ENCODE peak calls at places on chromosomes 11 and 22, in ten cellular contexts. P is cardiac muscle cell; F is effector memory CD4-positive, alpha-beta T cell; B is HCT116; Q is lung; E is PC-3; D is suprapubic skin; Z is left ventricle myocardium inferior; V is neural progenitor cell; Y is body of pancreas. H is an unnamed sample.

GRCh38 chr11:114379394-114380069 is 20.8 kb downstream of the C11orf71 start:
- DNase-seq in D (no peak), V (no peak), E (no peak), Y (no peak), P (no peak), B (no peak), F (no peak), Q (no peak), Z (no peak), H (no peak)

GRCh38 chr22:32327066-32327465 is 30.6 kb upstream of the RFPL3 start:
- DNase-seq in V (no peak), B (no peak), P (no peak), Y (no peak), Q (no peak), D (no peak), E (peak; percentile 14), F (no peak), Z (no peak), H (peak; percentile 22)

GRCh38 chr11:85627332-85627997 is at the start of gene DLG2:
- DNase-seq in P (peak; percentile 41), B (no peak), Y (no peak), F (no peak), V (peak; percentile 32), D (no peak), Z (no peak), Q (no peak), E (peak; percentile 61), H (no peak)

GRCh38 chr11:88623536-88623935 is 286.0 kb upstream of the CTSC start:
- DNase-seq in D (no peak), V (no peak), Q (no peak), F (no peak), P (peak; percentile 59), Z (no peak), B (no peak), Y (no peak), E (no peak), H (no peak)

GRCh38 chr11:86938900-86939880 is 16.0 kb downstream of the FZD4 start:
- DNase-seq in Z (no peak), B (peak; percentile 37), Q (no peak), V (peak; percentile 58), D (no peak), P (peak; percentile 75), E (peak; percentile 83), F (no peak), Y (peak; percentile 47), H (no peak)

GRCh38 chr11:68816917-68817419 is 24.7 kb downstream of the CPT1A start:
- DNase-seq in Q (no peak), P (no peak), E (no peak), V (no peak), D (no peak), F (no peak), Z (no peak), Y (no peak), B (no peak), H (no peak)

GRCh38 chr11:132030896-132031295 is 660.5 kb downstream of the NTM start:
- DNase-seq in Z (no peak), P (peak; percentile 57), Y (no peak), E (no peak), D (no peak), B (no peak), F (no peak), Q (no peak), V (no peak), H (no peak)

GRCh38 chr11:73359341-73359740 is 16.9 kb upstream of the RELT start:
- DNase-seq in Q (no peak), P (peak; percentile 42), V (no peak), F (no peak), D (no peak), Z (peak; percentile 65), B (no peak), E (no peak), Y (peak; percentile 62), H (no peak)

GRCh38 chr11:131190446-131190845 is 180.0 kb upstream of the NTM start:
- DNase-seq in D (no peak), Q (no peak), E (no peak), Y (no peak), V (no peak), B (no peak), F (no peak), P (no peak), Z (no peak), H (no peak)

GRCh38 chr11:898160-898517 is 12.5 kb downstream of the CHID1 start:
- DNase-seq in F (no peak), Q (no peak), Y (no peak), Z (no peak), V (peak; percentile 73), D (no peak), B (peak; percentile 13), P (peak; percentile 32), E (peak; percentile 22), H (no peak)

GRCh38 chr11:102497061-102497460 is 33.5 kb downstream of the MMP7 start:
- DNase-seq in Z (no peak), B (no peak), D (no peak), Q (no peak), P (peak; percentile 63), F (no peak), E (peak; percentile 35), V (no peak), Y (no peak), H (no peak)

GRCh38 chr11:18728658-18729057 is 2.7 kb upstream of the IGSF22 start:
- DNase-seq in Z (no peak), P (no peak), D (no peak), Q (no peak), Y (no peak), B (no peak), E (no peak), V (no peak), F (no peak), H (no peak)

GRCh38 chr11:1435820-1436467 is 46.2 kb downstream of the BRSK2 start:
- DNase-seq in P (no peak), E (no peak), V (peak; percentile 51), Z (no peak), Q (no peak), F (no peak), D (no peak), Y (no peak), B (no peak), H (no peak)

GRCh38 chr11:44812971-44813370 is 86.2 kb downstream of the TSPAN18 start:
- DNase-seq in Z (no peak), P (no peak), Q (no peak), D (no peak), E (no peak), V (no peak), B (no peak), F (no peak), Y (no peak), H (no peak)

GRCh38 chr11:115334932-115335788 is 169.1 kb downstream of the CADM1 start:
- DNase-seq in Z (no peak), P (peak; percentile 52), E (peak; percentile 63), Y (no peak), B (no peak), V (peak; percentile 23), F (no peak), D (no peak), Q (no peak), H (no peak)

GRCh38 chr11:128882451-128882850 is 8.7 kb upstream of the KCNJ5 start:
- DNase-seq in B (no peak), D (no peak), Z (no peak), Q (no peak), F (no peak), E (no peak), V (no peak), P (no peak), Y (peak; percentile 73), H (no peak)

GRCh38 chr11:116927163-116927772 is 89.8 kb upstream of the APOA1 start:
- DNase-seq in Z (no peak), P (no peak), D (no peak), F (peak; percentile 21), B (no peak), E (peak; percentile 39), Q (no peak), V (no peak), Y (peak; percentile 11), H (no peak)

GRCh38 chr22:27416553-27417427 is 384.8 kb downstream of the MN1 start:
- DNase-seq in Q (no peak), F (no peak), B (no peak), E (peak; percentile 60), V (peak; percentile 49), D (no peak), Y (no peak), P (peak; percentile 93), Z (no peak), H (peak; percentile 76)

GRCh38 chr22:38461414-38462081 is 6.3 kb upstream of the KDELR3 start:
- DNase-seq in E (peak; percentile 73), B (peak; percentile 82), Y (peak; percentile 87), P (peak; percentile 86), V (peak; percentile 97), Q (peak; percentile 81), Z (peak; percentile 86), D (no peak), F (no peak), H (peak; percentile 96)

DNA sequence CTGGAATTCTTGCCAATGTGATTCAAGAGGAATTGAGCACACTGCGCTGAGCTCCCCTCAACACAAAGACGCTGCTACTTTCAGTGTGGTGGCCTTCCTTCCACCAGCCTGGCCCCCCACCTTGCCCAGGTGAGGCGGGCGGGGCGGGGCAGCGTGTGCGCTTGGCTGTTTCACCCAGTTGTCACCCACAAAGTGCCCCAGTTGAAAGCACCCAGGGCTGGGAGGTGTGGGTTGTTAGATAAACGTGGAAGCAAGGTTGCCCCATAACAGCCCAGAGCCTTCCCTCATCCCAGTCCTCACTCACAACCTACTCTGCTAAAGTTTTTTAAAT is 43.1 kb downstream of the CACNG2 start:
- DNase-seq in E (no peak), Y (no peak), D (no peak), B (no peak), F (no peak), Q (no peak), Z (no peak), V (no peak), P (no peak), H (no peak)
- H3K27ac ChIP-seq in E (peak overlapping the region; percentile 97), Y (peak overlapping the region; percentile 57), D (no peak overlapping the region), B (peak overlapping the region; percentile 84), F (no peak overlapping the region), Q (no peak overlapping the region), Z (no peak overlapping the region), V (no peak overlapping the region), P (no peak overlapping the region), H (no peak overlapping the region)

GRCh38 chr22:46107089-46107664 is 43.1 kb upstream of the PPARA start:
- DNase-seq in F (no peak), B (no peak), Y (peak; percentile 92), E (no peak), P (no peak), Z (no peak), Q (no peak), V (no peak), D (no peak), H (no peak)
- H3K4me1 ChIP-seq in F (no peaks in the 10 kb centered on the region), B (peaks cover 57% of the 10 kb centered on the region), Y (peaks cover 97% of the 10 kb centered on the region), E (no peaks in the 10 kb centered on the region), P (peaks cover 6% of the 10 kb centered on the region), Z (peaks cover 100% of the 10 kb centered on the region), Q (peaks cover 65% of the 10 kb centered on the region), V (peaks cover 10% of the 10 kb centered on the region), D (peaks cover 98% of the 10 kb centered on the region), H (no peaks in the 10 kb centered on the region)

GRCh38 chr22:19419086-19419463 is 12.5 kb downstream of the HIRA start:
- DNase-seq in Z (no peak), P (no peak), B (no peak), V (no peak), F (no peak), D (no peak), E (no peak), Y (no peak), Q (peak; percentile 33), H (no peak)
- H3K27ac ChIP-seq in Z (no peak overlapping the region), P (peak overlapping the region; percentile 74), B (no peak overlapping the region), V (no peak overlapping the region), F (peak overlapping the region; percentile 29), D (no peak overlapping the region), E (no peak overlapping the region), Y (no peak overlapping the region), Q (no peak overlapping the region), H (no peak overlapping the region)

GRCh38 chr11:7901319-7901854 is 29.7 kb downstream of the OR10A6 start:
- DNase-seq in F (no peak), B (no peak), D (no peak), Z (no peak), Q (no peak), Y (no peak), E (peak; percentile 57), P (no peak), V (no peak), H (no peak)
- H3K4me1 ChIP-seq in F (no peaks in the 10 kb centered on the region), B (no peaks in the 10 kb centered on the region), D (peaks cover 11% of the 10 kb centered on the region), Z (no peaks in the 10 kb centered on the region), Q (no peaks in the 10 kb centered on the region), Y (peaks cover 38% of the 10 kb centered on the region), E (peaks cover 53% of the 10 kb centered on the region), P (no peaks in the 10 kb centered on the region), V (peaks cover 27% of the 10 kb centered on the region), H (no peaks in the 10 kb centered on the region)

H was measured in aorta.